ENCODE peak calls at places on chromosomes 7 and 10, in five cellular contexts. B is heart left ventricle, K is brain microvascular endothelial cell, O is A549, J is GM23338. C is an unnamed sample.

GRCh38 chr7:134375206-134375605 is 58.5 kb upstream of the SLC35B4 start:
- DNase-seq in B (no peak), K (no peak), O (no peak), J (no peak), C (no peak)

GRCh38 chr7:112081778-112082177 is 124.4 kb downstream of the DOCK4 start:
- DNase-seq in B (no peak), K (no peak), O (no peak), J (no peak), C (no peak)

GRCh38 chr10:1559731-1560130 is 177.6 kb downstream of the ADARB2 start:
- DNase-seq in B (no peak), K (no peak), O (no peak), J (no peak), C (no peak)

GRCh38 chr10:123970207-123970926 is 78.8 kb upstream of the CPXM2 start:
- DNase-seq in B (no peak), K (no peak), O (no peak), J (peak; percentile 42), C (no peak)

GRCh38 chr10:10126231-10126630 is 891.4 kb upstream of the CELF2 start:
- DNase-seq in B (no peak), K (no peak), O (no peak), J (no peak), C (no peak)

GRCh38 chr10:132293416-132294195 is 14.1 kb downstream of the STK32C start:
- DNase-seq in B (no peak), K (no peak), O (no peak), J (no peak), C (no peak)

GRCh38 chr10:82419981-82420380 is 545.0 kb downstream of the NRG3 start:
- DNase-seq in B (no peak), K (no peak), O (no peak), J (no peak), C (no peak)

GRCh38 chr7:151863386-151864079 is 13.4 kb downstream of the PRKAG2 start:
- DNase-seq in B (no peak), K (no peak), O (peak; percentile 41), J (peak; percentile 65), C (no peak)

GRCh38 chr10:86357041-86357440 is 9.6 kb downstream of the GRID1 start:
- DNase-seq in B (no peak), K (no peak), O (no peak), J (no peak), C (no peak)

GRCh38 chr7:117873056-117873932 is at the start of gene CTTNBP2:
- DNase-seq in B (peak; percentile 56), K (peak; percentile 29), O (peak; percentile 17), J (peak; percentile 85), C (no peak)

GRCh38 chr7:19390795-19391194 is 245.6 kb upstream of the FERD3L start:
- DNase-seq in B (no peak), K (no peak), O (no peak), J (no peak), C (no peak)

GRCh38 chr10:63483983-63484382 is 18.2 kb upstream of the JMJD1C start:
- DNase-seq in B (no peak), K (no peak), O (no peak), J (no peak), C (no peak)

GRCh38 chr10:20202337-20202736 is 386.1 kb downstream of the PLXDC2 start:
- DNase-seq in B (no peak), K (no peak), O (no peak), J (no peak), C (no peak)

GRCh38 chr10:7243873-7244272 is 167.0 kb downstream of the SFMBT2 start:
- DNase-seq in B (no peak), K (no peak), O (no peak), J (no peak), C (no peak)

GRCh38 chr7:46576950-46577349 is 655.9 kb upstream of the IGFBP3 start:
- DNase-seq in B (no peak), K (peak; percentile 30), O (no peak), J (no peak), C (no peak)

GRCh38 chr7:25963733-25964132 is 188.3 kb upstream of the NFE2L3 start:
- DNase-seq in B (no peak), K (no peak), O (no peak), J (no peak), C (no peak)

GRCh38 chr7:133770863-133771492 is 356.2 kb upstream of the LRGUK start:
- DNase-seq in B (no peak), K (peak; percentile 23), O (peak; percentile 42), J (no peak), C (no peak)

GRCh38 chr10:100803908-100804307 is 58.5 kb downstream of the PAX2 start:
- DNase-seq in B (no peak), K (no peak), O (no peak), J (no peak), C (no peak)

GRCh38 chr10:55500931-55501559 is 700.0 kb upstream of the PCDH15 start:
- DNase-seq in B (no peak), K (peak; percentile 26), O (peak; percentile 37), J (peak; percentile 84), C (no peak)

GRCh38 chr7:143008007-143008901 is 18.7 kb downstream of the OR9A2 start:
- DNase-seq in B (peak; percentile 80), K (peak; percentile 67), O (peak; percentile 63), J (peak; percentile 86), C (peak; percentile 85)

GRCh38 chr10:7192831-7193348 is 217.9 kb downstream of the SFMBT2 start:
- DNase-seq in B (no peak), K (no peak), O (no peak), J (no peak), C (peak; percentile 28)

GRCh38 chr7:5514440-5515035 is 90.9 kb upstream of the TNRC18 start:
- DNase-seq in B (no peak), K (no peak), O (peak; percentile 84), J (no peak), C (no peak)

GRCh38 chr7:45593121-45593541 is 19.0 kb downstream of the ADCY1 start:
- DNase-seq in B (no peak), K (no peak), O (no peak), J (no peak), C (no peak)

GRCh38 chr7:33922820-33923219 is 17.5 kb downstream of the BMPER start:
- DNase-seq in B (no peak), K (no peak), O (no peak), J (no peak), C (no peak)

GRCh38 chr10:118692911-118693310 is 61.9 kb downstream of the CACUL1 start:
- DNase-seq in B (no peak), K (peak; percentile 48), O (no peak), J (no peak), C (no peak)

GRCh38 chr10:118748041-118748440 is 6.7 kb downstream of the CACUL1 start:
- DNase-seq in B (no peak), K (no peak), O (no peak), J (peak; percentile 26), C (no peak)

GRCh38 chr7:12945901-12946300 is 258.5 kb downstream of the ARL4A start:
- DNase-seq in B (no peak), K (no peak), O (no peak), J (no peak), C (no peak)

GRCh38 chr10:71571460-71572175 is 148.0 kb downstream of the C10orf105 start:
- DNase-seq in B (no peak), K (no peak), O (no peak), J (no peak), C (no peak)

GRCh38 chr10:20767028-20767427 is 130.1 kb downstream of the NEBL start:
- DNase-seq in B (no peak), K (peak; percentile 48), O (no peak), J (no peak), C (no peak)

GRCh38 chr10:119404719-119405504 is 137.6 kb downstream of the RGS10 start:
- DNase-seq in B (no peak), K (no peak), O (no peak), J (no peak), C (no peak)

DNA sequence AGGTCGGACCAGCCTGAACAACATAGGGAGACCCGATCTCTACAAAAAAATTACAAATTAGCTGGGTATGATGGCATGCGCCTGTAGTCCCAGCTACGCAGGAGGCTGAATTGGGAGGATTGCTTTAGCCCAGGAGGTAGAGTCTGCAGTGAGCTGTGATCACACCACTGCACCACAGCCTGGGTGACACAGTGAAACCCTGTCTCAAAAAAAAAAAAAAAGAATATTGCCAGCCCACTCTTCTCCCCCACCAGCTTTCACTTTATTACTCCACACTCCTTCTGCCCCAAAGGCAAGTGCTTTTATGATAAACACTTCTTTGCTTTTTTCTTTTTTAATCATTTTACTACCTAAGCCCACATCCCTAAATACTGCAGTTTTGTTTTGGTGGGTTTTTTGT is 14.8 kb downstream of the RAB19 start:
- DNase-seq in B (no peak), K (no peak), O (no peak), J (no peak), C (no peak)
- H3K27ac ChIP-seq in B (no peak overlapping the region), K (no peak overlapping the region), O (no peak overlapping the region), J (no peak overlapping the region), C (no peak overlapping the region)

GRCh38 chr7:97732567-97733275 is 835 bp downstream of the TAC1 start:
- DNase-seq in B (no peak), K (no peak), O (no peak), J (peak; percentile 47), C (no peak)
- H3K4me3 ChIP-seq in B (no peak overlapping the region), K (no peak overlapping the region), O (peak overlapping the region; percentile 24), J (peak overlapping the region; percentile 62), C (no peak overlapping the region)

GRCh38 chr7:1559626-1560590 is 3.9 kb upstream of the TMEM184A start:
- DNase-seq in B (no peak), K (no peak), O (no peak), J (no peak), C (peak; percentile 46)

GRCh38 chr7:1562126-1562525 is 6.1 kb upstream of the TMEM184A start:
- DNase-seq in B (no peak), K (no peak), O (no peak), J (no peak), C (peak; percentile 45)

GRCh38 chr7:1561036-1561940 is 5.3 kb upstream of the TMEM184A start:
- DNase-seq in B (no peak), K (no peak), O (no peak), J (no peak), C (no peak)

GRCh38 chr7:1558841-1559625 is 3.0 kb upstream of the TMEM184A start:
- DNase-seq in B (no peak), K (no peak), O (no peak), J (no peak), C (peak; percentile 33)

DNA sequence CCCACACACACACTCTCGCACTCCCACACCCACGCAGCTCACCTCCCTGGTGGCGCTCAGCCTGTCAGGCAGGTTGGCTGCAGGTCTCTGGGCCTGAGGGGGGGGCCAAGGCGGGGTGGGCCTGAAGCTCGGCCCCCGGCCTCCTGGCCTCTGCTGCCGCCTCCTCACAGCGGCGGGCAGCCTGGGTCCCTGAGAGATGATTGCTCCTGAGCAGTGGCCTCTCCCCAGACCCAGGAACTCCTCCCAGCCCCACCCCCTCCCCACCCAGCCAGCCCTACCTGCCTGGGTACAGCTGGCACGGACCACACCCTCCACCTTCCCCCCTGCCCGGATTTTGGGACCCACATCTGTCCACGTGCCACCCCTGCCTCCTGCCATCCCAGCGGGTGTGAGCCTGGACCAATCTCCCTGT is 4.6 kb upstream of the TMEM184A start:
- DNase-seq in B (no peak), K (no peak), O (no peak), J (no peak), C (no peak)
- H3K27ac ChIP-seq in B (no peak overlapping the region), K (no peak overlapping the region), O (no peak overlapping the region), J (no peak overlapping the region), C (no peak overlapping the region)

DNA sequence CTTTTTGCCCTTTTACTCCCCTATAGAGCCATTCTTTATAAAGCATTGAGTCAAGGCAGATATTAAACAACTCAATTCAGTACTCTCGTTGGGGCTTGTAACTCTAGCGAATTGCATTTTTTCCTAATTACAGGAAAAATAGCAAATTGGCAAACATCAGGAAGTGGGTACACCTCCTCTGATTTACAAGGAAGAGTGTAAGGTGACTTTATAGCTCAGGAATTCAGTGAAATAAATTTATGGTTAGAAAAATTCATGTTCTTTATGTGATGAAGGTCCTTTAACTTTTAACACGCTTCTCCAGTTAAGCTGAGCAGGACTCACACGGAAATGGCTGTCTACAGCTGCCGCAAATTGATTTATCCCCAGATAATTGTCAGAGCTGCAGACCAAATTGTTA is 151.0 kb upstream of the MKI67 start:
- DNase-seq in B (no peak), K (no peak), O (no peak), J (no peak), C (no peak)
- H3K4me3 ChIP-seq in B (no peak overlapping the region), K (no peak overlapping the region), O (no peak overlapping the region), J (no peak overlapping the region), C (no peak overlapping the region)

C was measured in CD8-positive, alpha-beta memory T cell.